ENCODE peak calls at places on chromosomes 16 and 17, in six cellular contexts. R is Caco-2; W is activated T-helper 1 cell treated with Interleukin-2 at 50 U/mL for 16 hours; O is activated CD4-positive, alpha-beta T cell treated with anti-CD3 and anti-CD28 coated beads for 48 hours; P is GM12865; S is epithelial cell of esophagus. G is an unnamed sample.

GRCh38 chr17:77738666-77739531 is 219.6 kb upstream of the TNRC6C start:
- DNase-seq in R (no peak), W (no peak), O (no peak), P (no peak), S (no peak), G (no peak)

GRCh38 chr17:17626151-17626805 is 34.8 kb upstream of the PEMT start:
- DNase-seq in R (no peak), W (no peak), O (no peak), P (no peak), S (no peak), G (no peak)

GRCh38 chr16:28010671-28011070 is 52.8 kb downstream of the GSG1L start:
- DNase-seq in R (no peak), W (no peak), O (no peak), P (no peak), S (no peak), G (no peak)

GRCh38 chr16:54107803-54108202 is 178.8 kb downstream of the IRX3 start:
- DNase-seq in R (no peak), W (no peak), O (no peak), P (no peak), S (peak; percentile 3), G (no peak)

GRCh38 chr16:67959520-67959919 is 8.9 kb downstream of the SLC12A4 start:
- DNase-seq in R (no peak), W (no peak), O (no peak), P (no peak), S (no peak), G (no peak)

GRCh38 chr17:28325221-28325620 is 6.2 kb downstream of the TMEM97 start:
- DNase-seq in R (no peak), W (no peak), O (no peak), P (no peak), S (no peak), G (no peak)

GRCh38 chr16:86946396-86946795 is 368.0 kb downstream of the FOXL1 start:
- DNase-seq in R (peak; percentile 83), W (no peak), O (no peak), P (no peak), S (no peak), G (no peak)

GRCh38 chr16:1918312-1918889 is at the start of gene HS3ST6:
- DNase-seq in R (no peak), W (no peak), O (no peak), P (no peak), S (no peak), G (no peak)

GRCh38 chr17:75814900-75815373 is 29.3 kb downstream of the UNC13D start:
- DNase-seq in R (no peak), W (no peak), O (no peak), P (no peak), S (peak; percentile 92), G (no peak)

GRCh38 chr17:44218344-44219125 is 940 bp downstream of the UBTF start:
- DNase-seq in R (peak; percentile 88), W (peak; percentile 86), O (peak; percentile 90), P (peak; percentile 96), S (peak; percentile 91), G (peak; percentile 79)

GRCh38 chr17:38861399-38861843 is 7.9 kb upstream of the RPL23 start:
- DNase-seq in R (no peak), W (no peak), O (peak; percentile 52), P (peak; percentile 43), S (no peak), G (no peak)

GRCh38 chr17:4738136-4739121 is 1.2 kb upstream of the ZMYND15 start:
- DNase-seq in R (peak; percentile 54), W (no peak), O (no peak), P (no peak), S (peak; percentile 90), G (no peak)

GRCh38 chr17:3602499-3602898 is 6.7 kb downstream of the TRPV1 start:
- DNase-seq in R (no peak), W (no peak), O (peak; percentile 48), P (peak; percentile 71), S (peak; percentile 40), G (no peak)

GRCh38 chr17:50817142-50817751 is 18.1 kb upstream of the WFIKKN2 start:
- DNase-seq in R (no peak), W (peak; percentile 35), O (peak; percentile 70), P (peak; percentile 59), S (no peak), G (peak; percentile 39)

GRCh38 chr17:51508048-51508447 is 247.7 kb downstream of the UTP18 start:
- DNase-seq in R (no peak), W (no peak), O (no peak), P (no peak), S (no peak), G (no peak)

GRCh38 chr17:29068828-29069227 is 25.9 kb downstream of the PIPOX start:
- DNase-seq in R (no peak), W (no peak), O (no peak), P (no peak), S (no peak), G (no peak)

GRCh38 chr17:83174859-83175550 is 95.6 kb downstream of the METRNL start:
- DNase-seq in R (no peak), W (no peak), O (no peak), P (peak; percentile 54), S (no peak), G (no peak)

GRCh38 chr17:77708049-77708448 is 250.5 kb upstream of the TNRC6C start:
- DNase-seq in R (no peak), W (no peak), O (no peak), P (no peak), S (no peak), G (no peak)

GRCh38 chr17:35001549-35001948 is 21.2 kb downstream of the LIG3 start:
- DNase-seq in R (no peak), W (no peak), O (no peak), P (no peak), S (no peak), G (no peak)

GRCh38 chr17:82019905-82020873 is 2.5 kb downstream of the CENPX start:
- DNase-seq in R (peak; percentile 75), W (peak; percentile 41), O (peak; percentile 84), P (peak; percentile 76), S (peak; percentile 52), G (peak; percentile 39)

GRCh38 chr16:48284772-48285409 is 37.6 kb upstream of the ABCC11 start:
- DNase-seq in R (no peak), W (no peak), O (no peak), P (peak; percentile 43), S (no peak), G (no peak)

GRCh38 chr16:53183442-53183841 is 128.7 kb downstream of the CHD9 start:
- DNase-seq in R (no peak), W (no peak), O (no peak), P (no peak), S (peak; percentile 3), G (no peak)

GRCh38 chr17:13584701-13585080 is 17.0 kb downstream of the HS3ST3A1 start:
- DNase-seq in R (no peak), W (no peak), O (no peak), P (no peak), S (no peak), G (no peak)

GRCh38 chr17:38761612-38762011 is 9.1 kb downstream of the PSMB3 start:
- DNase-seq in R (peak; percentile 56), W (no peak), O (peak; percentile 65), P (peak; percentile 55), S (peak; percentile 55), G (no peak)

GRCh38 chr17:15261818-15262290 is 3.3 kb downstream of the PMP22 start:
- DNase-seq in R (no peak), W (no peak), O (no peak), P (no peak), S (no peak), G (no peak)

GRCh38 chr16:81457326-81458133 is 12.9 kb downstream of the CMIP start:
- DNase-seq in R (no peak), W (no peak), O (no peak), P (no peak), S (peak; percentile 37), G (no peak)

GRCh38 chr17:4127555-4127954 is 15.3 kb downstream of the ZZEF1 start:
- DNase-seq in R (no peak), W (no peak), O (no peak), P (peak; percentile 34), S (no peak), G (no peak)

GRCh38 chr17:70774339-70775110 is 605.2 kb downstream of the KCNJ2 start:
- DNase-seq in R (no peak), W (no peak), O (no peak), P (no peak), S (peak; percentile 2), G (no peak)

GRCh38 chr16:86031141-86031678 is 132.2 kb downstream of the IRF8 start:
- DNase-seq in R (peak; percentile 13), W (no peak), O (no peak), P (no peak), S (no peak), G (no peak)

GRCh38 chr16:89201467-89202377 is 1.4 kb upstream of the SLC22A31 start:
- DNase-seq in R (peak; percentile 94), W (peak; percentile 64), O (peak; percentile 91), P (peak; percentile 57), S (peak; percentile 87), G (peak; percentile 58)

GRCh38 chr17:58491510-58492045 is 3.4 kb upstream of the HSF5 start:
- DNase-seq in R (no peak), W (no peak), O (no peak), P (no peak), S (peak; percentile 22), G (no peak)

GRCh38 chr17:73151888-73152633 is 12.7 kb upstream of the SSTR2 start:
- DNase-seq in R (no peak), W (no peak), O (no peak), P (peak; percentile 66), S (no peak), G (no peak)

GRCh38 chr16:85221081-85221809 is 109.0 kb upstream of the CIBAR2 start:
- DNase-seq in R (no peak), W (no peak), O (no peak), P (peak; percentile 37), S (no peak), G (no peak)

GRCh38 chr17:82803185-82803584 is 36.6 kb downstream of the ZNF750 start:
- DNase-seq in R (no peak), W (no peak), O (no peak), P (no peak), S (no peak), G (no peak)

GRCh38 chr16:85690469-85691064 is 1.8 kb upstream of the GINS2 start:
- DNase-seq in R (no peak), W (no peak), O (no peak), P (no peak), S (no peak), G (no peak)

GRCh38 chr16:79171504-79172240 is 428.9 kb downstream of the MAF start:
- DNase-seq in R (no peak), W (no peak), O (no peak), P (no peak), S (no peak), G (no peak)

GRCh38 chr17:80825471-80826345 is 165.9 kb upstream of the CHMP6 start:
- DNase-seq in R (peak; percentile 43), W (no peak), O (no peak), P (no peak), S (peak; percentile 14), G (no peak)